ENCODE peak calls at places on chromosomes 5 and 9, in seven cellular contexts. One of them, this sample, is unnamed.

GRCh38 chr9:107251756-107252322 is 31.2 kb upstream of the RAD23B start:
- DNase-seq in sigmoid colon: no peak
- DNase-seq in upper lobe of left lung: no peak
- DNase-seq in HCT116: no peak
- DNase-seq in K562: peak; percentile 60
- DNase-seq in transverse colon: no peak
- DNase-seq in HepG2: peak; percentile 97
- DNase-seq in this sample: no peak

GRCh38 chr9:94929373-94929764 is 202.9 kb downstream of the AOPEP start:
- DNase-seq in sigmoid colon: no peak
- DNase-seq in upper lobe of left lung: no peak
- DNase-seq in HCT116: no peak
- DNase-seq in K562: no peak
- DNase-seq in transverse colon: no peak
- DNase-seq in HepG2: no peak
- DNase-seq in this sample: no peak

GRCh38 chr5:139877129-139877597 is 81.6 kb downstream of the PSD2 start:
- DNase-seq in sigmoid colon: no peak
- DNase-seq in upper lobe of left lung: no peak
- DNase-seq in HCT116: peak; percentile 71
- DNase-seq in K562: no peak
- DNase-seq in transverse colon: no peak
- DNase-seq in HepG2: no peak
- DNase-seq in this sample: no peak

GRCh38 chr5:154309805-154310204 is 119.3 kb downstream of the GALNT10 start:
- DNase-seq in sigmoid colon: no peak
- DNase-seq in upper lobe of left lung: no peak
- DNase-seq in HCT116: no peak
- DNase-seq in K562: no peak
- DNase-seq in transverse colon: no peak
- DNase-seq in HepG2: no peak
- DNase-seq in this sample: no peak

GRCh38 chr9:2180171-2180570 is 165.0 kb downstream of the SMARCA2 start:
- DNase-seq in sigmoid colon: no peak
- DNase-seq in upper lobe of left lung: no peak
- DNase-seq in HCT116: no peak
- DNase-seq in K562: no peak
- DNase-seq in transverse colon: no peak
- DNase-seq in HepG2: no peak
- DNase-seq in this sample: no peak

GRCh38 chr5:118956727-118957126 is 31.6 kb downstream of the DTWD2 start:
- DNase-seq in sigmoid colon: no peak
- DNase-seq in upper lobe of left lung: no peak
- DNase-seq in HCT116: no peak
- DNase-seq in K562: peak; percentile 11
- DNase-seq in transverse colon: no peak
- DNase-seq in HepG2: no peak
- DNase-seq in this sample: no peak

GRCh38 chr5:320524-321232 is 836 bp upstream of the AHRR start:
- DNase-seq in sigmoid colon: no peak
- DNase-seq in upper lobe of left lung: no peak
- DNase-seq in HCT116: no peak
- DNase-seq in K562: no peak
- DNase-seq in transverse colon: no peak
- DNase-seq in HepG2: no peak
- DNase-seq in this sample: no peak

GRCh38 chr9:92798358-92798757 is 33.7 kb upstream of the BICD2 start:
- DNase-seq in sigmoid colon: no peak
- DNase-seq in upper lobe of left lung: no peak
- DNase-seq in HCT116: no peak
- DNase-seq in K562: no peak
- DNase-seq in transverse colon: no peak
- DNase-seq in HepG2: no peak
- DNase-seq in this sample: no peak

GRCh38 chr5:126014691-126015090 is 408.5 kb upstream of the GRAMD2B start:
- DNase-seq in sigmoid colon: no peak
- DNase-seq in upper lobe of left lung: no peak
- DNase-seq in HCT116: no peak
- DNase-seq in K562: no peak
- DNase-seq in transverse colon: no peak
- DNase-seq in HepG2: no peak
- DNase-seq in this sample: no peak

GRCh38 chr5:54243483-54244080 is 66.8 kb downstream of the ARL15 start:
- DNase-seq in sigmoid colon: no peak
- DNase-seq in upper lobe of left lung: no peak
- DNase-seq in HCT116: peak; percentile 27
- DNase-seq in K562: peak; percentile 54
- DNase-seq in transverse colon: peak; percentile 28
- DNase-seq in HepG2: peak; percentile 31
- DNase-seq in this sample: no peak

GRCh38 chr5:66066826-66067225 is 77.3 kb upstream of the SREK1 start:
- DNase-seq in sigmoid colon: no peak
- DNase-seq in upper lobe of left lung: no peak
- DNase-seq in HCT116: no peak
- DNase-seq in K562: no peak
- DNase-seq in transverse colon: no peak
- DNase-seq in HepG2: no peak
- DNase-seq in this sample: no peak

GRCh38 chr9:73869261-73869660 is 627.9 kb upstream of the RORB start:
- DNase-seq in sigmoid colon: no peak
- DNase-seq in upper lobe of left lung: peak; percentile 20
- DNase-seq in HCT116: no peak
- DNase-seq in K562: peak; percentile 70
- DNase-seq in transverse colon: peak; percentile 7
- DNase-seq in HepG2: peak; percentile 13
- DNase-seq in this sample: peak; percentile 4

GRCh38 chr5:56696900-56697299 is 118.4 kb upstream of the MAP3K1 start:
- DNase-seq in sigmoid colon: no peak
- DNase-seq in upper lobe of left lung: no peak
- DNase-seq in HCT116: no peak
- DNase-seq in K562: no peak
- DNase-seq in transverse colon: no peak
- DNase-seq in HepG2: no peak
- DNase-seq in this sample: no peak

GRCh38 chr5:150496534-150496933 is 11.4 kb upstream of the NDST1 start:
- DNase-seq in sigmoid colon: no peak
- DNase-seq in upper lobe of left lung: no peak
- DNase-seq in HCT116: no peak
- DNase-seq in K562: no peak
- DNase-seq in transverse colon: no peak
- DNase-seq in HepG2: no peak
- DNase-seq in this sample: no peak

GRCh38 chr9:87641067-87641466 is 84.9 kb upstream of the CTSL start:
- DNase-seq in sigmoid colon: no peak
- DNase-seq in upper lobe of left lung: no peak
- DNase-seq in HCT116: no peak
- DNase-seq in K562: no peak
- DNase-seq in transverse colon: no peak
- DNase-seq in HepG2: no peak
- DNase-seq in this sample: no peak

GRCh38 chr9:112810696-112811490 is 60.3 kb downstream of the SNX30 start:
- DNase-seq in sigmoid colon: no peak
- DNase-seq in upper lobe of left lung: no peak
- DNase-seq in HCT116: no peak
- DNase-seq in K562: peak; percentile 84
- DNase-seq in transverse colon: no peak
- DNase-seq in HepG2: no peak
- DNase-seq in this sample: no peak

GRCh38 chr5:168273056-168273980 is 18.1 kb upstream of the WWC1 start:
- DNase-seq in sigmoid colon: no peak
- DNase-seq in upper lobe of left lung: no peak
- DNase-seq in HCT116: no peak
- DNase-seq in K562: no peak
- DNase-seq in transverse colon: no peak
- DNase-seq in HepG2: no peak
- DNase-seq in this sample: no peak

GRCh38 chr5:139014726-139015125 is 139.6 kb upstream of the LRRTM2 start:
- DNase-seq in sigmoid colon: no peak
- DNase-seq in upper lobe of left lung: peak; percentile 27
- DNase-seq in HCT116: no peak
- DNase-seq in K562: no peak
- DNase-seq in transverse colon: no peak
- DNase-seq in HepG2: no peak
- DNase-seq in this sample: no peak

GRCh38 chr9:34671307-34671706 is 8.8 kb upstream of the CCL27 start:
- DNase-seq in sigmoid colon: no peak
- DNase-seq in upper lobe of left lung: no peak
- DNase-seq in HCT116: no peak
- DNase-seq in K562: no peak
- DNase-seq in transverse colon: no peak
- DNase-seq in HepG2: no peak
- DNase-seq in this sample: no peak

DNA sequence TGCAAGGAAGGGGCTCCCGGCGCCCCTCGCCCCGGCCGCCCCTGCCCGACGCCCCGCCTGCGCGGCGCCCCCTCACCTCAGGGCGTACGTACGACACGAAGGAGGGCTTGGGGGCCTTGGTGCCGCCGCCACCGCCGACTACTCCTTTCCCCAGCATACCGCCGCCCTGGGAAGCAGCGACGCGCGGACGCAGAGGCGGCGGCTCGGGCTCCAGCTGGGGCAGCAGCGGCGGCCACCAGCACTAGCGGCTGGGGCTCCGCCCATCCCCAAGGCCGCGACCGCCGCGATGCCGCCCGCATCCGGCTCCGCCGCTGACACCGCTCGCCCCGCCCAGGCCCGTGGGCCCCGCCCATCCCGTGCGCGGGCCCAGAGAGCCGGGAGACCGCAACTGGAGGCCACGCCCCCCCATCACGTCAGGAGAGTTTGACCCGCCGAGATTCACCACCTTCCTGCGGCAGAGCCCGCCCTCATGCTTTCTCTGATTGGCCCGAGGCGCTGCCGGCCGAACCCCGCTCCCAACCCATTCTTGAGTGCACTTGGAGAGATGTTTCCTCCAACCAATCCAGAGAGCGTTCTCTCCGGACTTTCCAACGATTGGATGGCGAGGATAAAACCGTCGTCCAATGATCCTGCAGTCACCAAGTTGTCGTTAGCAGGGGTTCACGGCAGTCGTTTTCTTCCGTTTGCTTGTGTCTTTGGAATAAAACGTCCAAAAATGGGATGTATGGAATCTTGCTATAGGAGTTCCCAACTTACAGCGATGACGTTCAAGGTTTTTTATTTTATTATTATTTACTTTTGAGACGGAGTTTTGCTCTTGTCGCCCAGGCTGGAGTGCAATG is at the start of gene MTMR12:
- DNase-seq in sigmoid colon: peak; percentile 100
- DNase-seq in upper lobe of left lung: peak; percentile 100
- DNase-seq in HCT116: peak; percentile 98
- DNase-seq in K562: peak; percentile 100
- DNase-seq in transverse colon: peak; percentile 100
- DNase-seq in HepG2: peak; percentile 98
- DNase-seq in this sample: peak; percentile 95
- TF ChIP-seq POLR2A in sigmoid colon: peak; percentile 67
- TF ChIP-seq POLR2A in upper lobe of left lung: peak; percentile 96
- TF ChIP-seq POLR2A in HCT116: peak; percentile 71
- TF ChIP-seq POLR2A in K562: peak; percentile 93
- TF ChIP-seq POLR2A in transverse colon: peak; percentile 80
- TF ChIP-seq POLR2A in HepG2: peak; percentile 78
- TF ChIP-seq POLR2A in this sample: peak; percentile 74

DNA sequence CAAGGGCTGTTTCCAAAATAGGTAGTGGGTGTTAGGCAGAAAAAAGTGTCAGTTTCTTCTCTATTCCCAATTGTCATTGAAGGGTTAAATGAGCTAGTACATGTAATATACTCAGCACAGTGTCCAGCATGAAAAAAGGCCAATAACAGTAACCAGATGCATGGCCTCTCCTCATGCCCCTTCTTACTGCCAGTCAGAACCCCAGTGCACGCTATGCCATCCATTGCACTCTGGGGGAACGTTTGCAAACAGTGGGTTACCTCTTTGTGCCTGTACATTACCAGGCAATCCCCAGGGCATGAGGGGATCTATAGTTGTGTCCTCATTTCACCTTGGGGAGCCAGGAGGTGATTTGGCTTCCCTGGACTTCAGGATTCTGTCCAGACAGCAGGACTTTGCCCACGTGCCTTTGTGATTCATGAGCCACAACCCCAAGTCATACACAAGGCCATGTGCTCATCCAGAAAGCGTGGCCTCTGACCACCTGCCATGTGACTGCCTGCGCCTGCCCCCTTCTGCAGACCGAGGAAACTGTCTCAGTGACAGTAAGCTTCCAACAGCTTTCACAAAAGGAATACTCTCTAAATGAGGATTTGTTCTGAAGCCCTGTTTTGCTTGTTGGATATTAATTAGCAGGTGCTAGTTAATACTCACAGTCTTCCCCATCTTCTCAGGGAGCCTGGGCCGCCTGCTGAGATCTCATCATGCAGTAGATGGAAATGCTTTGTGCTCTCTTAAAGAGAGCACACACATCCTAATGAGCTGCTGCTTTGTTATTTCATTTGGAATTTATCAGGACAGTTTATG is 36.8 kb upstream of the ANGPTL2 start:
- DNase-seq in sigmoid colon: peak; percentile 92
- DNase-seq in upper lobe of left lung: peak; percentile 20
- DNase-seq in HCT116: peak; percentile 35
- DNase-seq in K562: peak; percentile 37
- DNase-seq in transverse colon: peak; percentile 36
- DNase-seq in HepG2: peak; percentile 76
- DNase-seq in this sample: no peak
- TF ChIP-seq POLR2AphosphoS5 in sigmoid colon: no peak
- TF ChIP-seq POLR2AphosphoS5 in upper lobe of left lung: no peak
- TF ChIP-seq POLR2AphosphoS5 in HCT116: peak; percentile 16
- TF ChIP-seq POLR2AphosphoS5 in K562: no peak
- TF ChIP-seq POLR2AphosphoS5 in transverse colon: peak; percentile 42
- TF ChIP-seq POLR2AphosphoS5 in HepG2: no peak
- TF ChIP-seq POLR2AphosphoS5 in this sample: no peak

GRCh38 chr9:71769175-71770165 is 1.2 kb upstream of the CEMIP2 start:
- DNase-seq in sigmoid colon: peak; percentile 91
- DNase-seq in upper lobe of left lung: peak; percentile 95
- DNase-seq in HCT116: peak; percentile 75
- DNase-seq in K562: peak; percentile 75
- DNase-seq in transverse colon: peak; percentile 86
- DNase-seq in HepG2: peak; percentile 78
- DNase-seq in this sample: peak; percentile 21
- TF ChIP-seq POLR2A in sigmoid colon: no peak
- TF ChIP-seq POLR2A in upper lobe of left lung: peak; percentile 68
- TF ChIP-seq POLR2A in HCT116: no peak
- TF ChIP-seq POLR2A in K562: no peak
- TF ChIP-seq POLR2A in transverse colon: peak; percentile 29
- TF ChIP-seq POLR2A in HepG2: no peak
- TF ChIP-seq POLR2A in this sample: no peak

DNA sequence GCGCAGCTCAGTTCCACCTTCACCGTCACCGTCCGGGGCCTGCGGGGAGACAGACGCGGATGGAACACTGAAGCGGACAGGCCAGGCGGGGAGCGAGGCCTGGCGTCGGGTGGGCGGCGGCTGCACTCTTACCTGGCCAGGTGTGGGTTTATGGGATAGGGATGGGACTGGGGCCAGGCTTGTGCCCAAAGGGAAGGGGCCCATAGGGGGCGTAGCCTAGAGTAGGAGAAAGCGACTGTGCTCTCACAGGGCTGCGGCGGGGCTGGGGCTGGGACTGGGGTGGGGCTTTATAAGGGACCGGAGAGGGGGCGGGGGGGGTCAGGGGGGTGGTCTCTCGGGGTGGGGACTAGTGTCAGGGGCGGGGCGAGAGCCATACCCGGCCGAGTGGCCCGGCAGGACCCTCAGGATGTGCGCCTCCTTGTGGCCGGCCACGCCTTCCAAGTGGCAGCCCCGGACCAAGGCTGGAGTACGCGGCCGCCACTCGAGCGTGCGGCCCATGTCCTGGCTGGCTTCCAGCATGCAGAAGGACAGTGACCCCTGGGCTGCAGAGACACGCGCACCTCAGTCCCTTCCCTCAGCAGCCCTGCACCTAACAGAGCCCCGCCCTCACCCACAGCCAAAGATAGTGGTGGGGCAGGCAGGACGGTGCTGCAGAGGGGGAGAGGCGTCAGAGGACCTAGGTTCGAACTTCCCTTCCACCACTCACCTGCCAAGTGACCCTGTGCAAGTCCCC is 22.8 kb downstream of the FPGS start:
- DNase-seq in sigmoid colon: peak; percentile 75
- DNase-seq in upper lobe of left lung: peak; percentile 53
- DNase-seq in HCT116: no peak
- DNase-seq in K562: peak; percentile 86
- DNase-seq in transverse colon: peak; percentile 59
- DNase-seq in HepG2: peak; percentile 56
- DNase-seq in this sample: no peak
- TF ChIP-seq POLR2AphosphoS5 in sigmoid colon: no peak
- TF ChIP-seq POLR2AphosphoS5 in upper lobe of left lung: no peak
- TF ChIP-seq POLR2AphosphoS5 in HCT116: no peak
- TF ChIP-seq POLR2AphosphoS5 in K562: no peak
- TF ChIP-seq POLR2AphosphoS5 in transverse colon: no peak
- TF ChIP-seq POLR2AphosphoS5 in HepG2: no peak
- TF ChIP-seq POLR2AphosphoS5 in this sample: no peak